ENCODE peak calls at places on chromosomes 16 and 17, in six cellular contexts. One of them, this sample, is unnamed.

GRCh38 chr17:50686494-50687199 is 21.1 kb downstream of the ANKRD40 start:
- DNase-seq in neural progenitor cell: no peak
- DNase-seq in SK-N-SH: no peak
- DNase-seq in HCT116: peak; percentile 92
- DNase-seq in OCI-LY7: no peak
- DNase-seq in MM.1S: no peak
- DNase-seq in this sample: peak; percentile 90

GRCh38 chr16:50509521-50510341 is 38.5 kb upstream of the NKD1 start:
- DNase-seq in neural progenitor cell: peak; percentile 63
- DNase-seq in OCI-LY7: peak; percentile 35
- DNase-seq in SK-N-SH: peak; percentile 47
- DNase-seq in HCT116: peak; percentile 40
- DNase-seq in MM.1S: no peak
- DNase-seq in this sample: peak; percentile 13

GRCh38 chr17:56809820-56810179 is 23.9 kb downstream of the C17orf67 start:
- DNase-seq in neural progenitor cell: no peak
- DNase-seq in MM.1S: no peak
- DNase-seq in HCT116: no peak
- DNase-seq in SK-N-SH: no peak
- DNase-seq in OCI-LY7: no peak
- DNase-seq in this sample: no peak

GRCh38 chr16:503150-504071 is 24.1 kb upstream of the CAPN15 start:
- DNase-seq in MM.1S: no peak
- DNase-seq in SK-N-SH: no peak
- DNase-seq in neural progenitor cell: no peak
- DNase-seq in OCI-LY7: no peak
- DNase-seq in HCT116: no peak
- DNase-seq in this sample: peak; percentile 9

GRCh38 chr16:73095885-73096341 is 48.0 kb upstream of the ZFHX3 start:
- DNase-seq in MM.1S: no peak
- DNase-seq in SK-N-SH: peak; percentile 65
- DNase-seq in HCT116: no peak
- DNase-seq in neural progenitor cell: no peak
- DNase-seq in OCI-LY7: no peak
- DNase-seq in this sample: peak; percentile 4

GRCh38 chr17:82985973-82986372 is 93.4 kb upstream of the METRNL start:
- DNase-seq in SK-N-SH: peak; percentile 78
- DNase-seq in OCI-LY7: peak; percentile 60
- DNase-seq in neural progenitor cell: peak; percentile 71
- DNase-seq in HCT116: no peak
- DNase-seq in MM.1S: peak; percentile 52
- DNase-seq in this sample: peak; percentile 30

GRCh38 chr16:87240211-87241134 is 76.7 kb downstream of the C16orf95 start:
- DNase-seq in SK-N-SH: peak; percentile 41
- DNase-seq in MM.1S: no peak
- DNase-seq in OCI-LY7: no peak
- DNase-seq in HCT116: no peak
- DNase-seq in neural progenitor cell: no peak
- DNase-seq in this sample: peak; percentile 53

GRCh38 chr16:84357191-84357651 is 11.1 kb upstream of the ATP2C2 start:
- DNase-seq in MM.1S: no peak
- DNase-seq in SK-N-SH: no peak
- DNase-seq in OCI-LY7: no peak
- DNase-seq in HCT116: no peak
- DNase-seq in neural progenitor cell: no peak
- DNase-seq in this sample: peak; percentile 30

GRCh38 chr17:45745843-45746494 is 38.2 kb upstream of the CRHR1 start:
- DNase-seq in SK-N-SH: no peak
- DNase-seq in HCT116: no peak
- DNase-seq in neural progenitor cell: peak; percentile 22
- DNase-seq in MM.1S: no peak
- DNase-seq in OCI-LY7: no peak
- DNase-seq in this sample: no peak

GRCh38 chr17:75628425-75628824 is 4.8 kb upstream of the SMIM5 start:
- DNase-seq in SK-N-SH: no peak
- DNase-seq in neural progenitor cell: no peak
- DNase-seq in MM.1S: no peak
- DNase-seq in OCI-LY7: no peak
- DNase-seq in HCT116: no peak
- DNase-seq in this sample: no peak

GRCh38 chr17:10698116-10698818 is 873 bp downstream of the ADPRM start:
- DNase-seq in neural progenitor cell: no peak
- DNase-seq in HCT116: no peak
- DNase-seq in SK-N-SH: peak; percentile 30
- DNase-seq in MM.1S: no peak
- DNase-seq in OCI-LY7: peak; percentile 16
- DNase-seq in this sample: peak; percentile 71

GRCh38 chr17:18237461-18237860 is 12.0 kb downstream of the LLGL1 start:
- DNase-seq in neural progenitor cell: no peak
- DNase-seq in HCT116: no peak
- DNase-seq in SK-N-SH: no peak
- DNase-seq in MM.1S: no peak
- DNase-seq in OCI-LY7: no peak
- DNase-seq in this sample: no peak

GRCh38 chr17:225551-225950 is 44.1 kb upstream of the DOC2B start:
- DNase-seq in HCT116: no peak
- DNase-seq in OCI-LY7: no peak
- DNase-seq in MM.1S: no peak
- DNase-seq in neural progenitor cell: no peak
- DNase-seq in SK-N-SH: no peak
- DNase-seq in this sample: no peak

GRCh38 chr16:30692381-30693074 is 6.4 kb upstream of the SRCAP start:
- DNase-seq in OCI-LY7: no peak
- DNase-seq in SK-N-SH: no peak
- DNase-seq in neural progenitor cell: no peak
- DNase-seq in HCT116: no peak
- DNase-seq in MM.1S: no peak
- DNase-seq in this sample: no peak

GRCh38 chr16:27967169-27967568 is 96.3 kb downstream of the GSG1L start:
- DNase-seq in SK-N-SH: no peak
- DNase-seq in neural progenitor cell: no peak
- DNase-seq in OCI-LY7: no peak
- DNase-seq in HCT116: no peak
- DNase-seq in MM.1S: no peak
- DNase-seq in this sample: no peak

GRCh38 chr16:49699718-49700117 is 156.2 kb downstream of the ZNF423 start:
- DNase-seq in neural progenitor cell: no peak
- DNase-seq in MM.1S: no peak
- DNase-seq in SK-N-SH: no peak
- DNase-seq in OCI-LY7: no peak
- DNase-seq in HCT116: no peak
- DNase-seq in this sample: no peak

DNA sequence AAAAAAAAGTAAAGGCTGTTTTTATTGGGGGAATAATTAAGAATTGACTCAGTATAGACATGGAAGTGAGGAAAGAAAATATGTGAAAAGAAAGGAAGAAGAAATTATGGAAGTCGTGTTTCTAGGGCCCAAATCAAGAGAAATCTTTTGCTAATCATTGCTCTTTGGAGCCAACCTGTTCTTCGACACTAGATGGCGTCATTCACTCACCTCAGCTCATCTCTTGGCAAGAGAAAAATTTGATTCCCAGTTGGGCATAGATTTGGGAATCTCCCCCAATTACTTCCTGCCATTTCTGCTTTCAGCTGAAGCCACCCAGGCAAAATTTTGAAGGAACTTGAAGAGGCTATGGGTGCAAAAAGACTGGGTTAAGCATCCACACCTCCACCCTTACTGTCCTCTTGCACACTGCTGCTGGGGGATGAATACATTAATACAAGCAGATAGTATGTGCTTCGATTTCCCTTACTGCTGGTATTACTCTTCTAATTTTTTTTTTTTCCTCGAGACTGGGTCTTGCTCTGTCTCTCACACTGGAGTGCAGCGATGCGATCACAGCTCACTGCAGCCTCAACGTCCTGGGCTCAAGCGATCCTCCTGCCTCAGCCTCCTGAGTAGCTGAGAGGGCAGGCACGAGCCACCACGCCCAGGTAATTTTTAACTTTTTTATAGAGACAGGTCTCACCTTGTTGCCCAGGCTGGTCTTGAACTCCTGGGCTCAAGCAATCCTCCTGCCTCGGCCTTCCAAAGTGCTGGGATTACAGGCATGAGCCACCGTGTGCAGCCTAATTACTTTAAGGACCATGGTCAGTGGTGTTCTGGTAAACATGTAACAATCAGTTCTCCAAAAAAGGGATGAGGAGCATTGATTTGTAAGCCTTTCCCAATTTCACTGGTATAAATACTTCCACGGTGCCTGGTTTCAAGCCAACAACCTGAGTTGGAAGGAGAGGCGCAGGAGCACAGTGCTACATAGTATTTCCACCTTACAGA is 13.5 kb downstream of the PSMD7 start:
- DNase-seq in OCI-LY7: peak; percentile 55
- DNase-seq in MM.1S: peak; percentile 10
- DNase-seq in SK-N-SH: peak; percentile 66
- DNase-seq in HCT116: peak; percentile 41
- DNase-seq in neural progenitor cell: peak; percentile 64
- DNase-seq in this sample: peak; percentile 70
- TF ChIP-seq EZH2phosphoT487 in OCI-LY7: no peak
- TF ChIP-seq EZH2phosphoT487 in MM.1S: no peak
- TF ChIP-seq EZH2phosphoT487 in SK-N-SH: no peak
- TF ChIP-seq EZH2phosphoT487 in HCT116: no peak
- TF ChIP-seq EZH2phosphoT487 in neural progenitor cell: no peak
- TF ChIP-seq EZH2phosphoT487 in this sample: no peak

DNA sequence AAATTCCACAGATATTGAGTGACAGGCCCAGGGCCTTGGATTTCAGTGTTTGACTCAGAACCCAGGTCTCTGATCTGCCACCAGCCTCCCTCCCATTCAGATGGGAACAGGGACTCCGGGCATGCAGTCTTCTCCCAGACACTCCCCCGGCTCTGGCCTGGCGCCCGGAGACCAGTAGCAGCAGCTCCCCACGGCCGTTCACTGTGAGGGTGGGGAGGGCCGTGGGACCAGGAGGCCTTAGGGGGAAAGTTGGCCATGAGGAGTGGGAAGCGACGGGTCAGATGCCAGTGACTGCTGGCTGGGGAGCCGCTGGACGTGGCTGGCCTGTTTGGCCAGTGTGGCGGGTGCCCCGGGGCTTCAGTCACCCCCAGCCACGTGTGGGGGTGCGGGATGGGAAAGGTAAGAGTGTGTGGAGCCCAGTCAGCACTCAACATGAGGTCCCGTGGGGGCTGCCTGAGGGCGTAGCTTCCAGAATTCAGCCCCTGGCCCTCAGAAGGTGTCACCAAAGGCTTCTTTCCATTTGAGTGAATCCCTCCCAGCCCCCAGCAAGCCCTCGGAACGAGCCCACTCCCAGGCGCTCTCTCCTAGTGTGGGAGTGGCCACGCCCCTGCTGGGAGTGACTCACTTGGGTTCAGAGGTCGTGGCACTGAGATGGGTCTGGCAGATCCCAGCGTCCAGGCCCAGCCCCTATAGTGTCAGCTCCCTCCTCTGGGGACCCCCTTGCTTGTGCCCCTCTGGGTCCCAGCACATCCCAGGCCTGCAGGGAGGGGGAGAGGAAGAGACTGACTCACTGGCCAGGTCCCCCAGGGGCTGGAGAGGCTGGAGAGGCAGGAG is 309.4 kb downstream of the SEC14L1 start:
- DNase-seq in SK-N-SH: peak; percentile 91
- DNase-seq in OCI-LY7: peak; percentile 58
- DNase-seq in neural progenitor cell: peak; percentile 89
- DNase-seq in HCT116: no peak
- DNase-seq in MM.1S: no peak
- DNase-seq in this sample: peak; percentile 78
- TF ChIP-seq EZH2phosphoT487 in SK-N-SH: no peak
- TF ChIP-seq EZH2phosphoT487 in OCI-LY7: no peak
- TF ChIP-seq EZH2phosphoT487 in neural progenitor cell: no peak
- TF ChIP-seq EZH2phosphoT487 in HCT116: no peak
- TF ChIP-seq EZH2phosphoT487 in MM.1S: no peak
- TF ChIP-seq EZH2phosphoT487 in this sample: no peak

DNA sequence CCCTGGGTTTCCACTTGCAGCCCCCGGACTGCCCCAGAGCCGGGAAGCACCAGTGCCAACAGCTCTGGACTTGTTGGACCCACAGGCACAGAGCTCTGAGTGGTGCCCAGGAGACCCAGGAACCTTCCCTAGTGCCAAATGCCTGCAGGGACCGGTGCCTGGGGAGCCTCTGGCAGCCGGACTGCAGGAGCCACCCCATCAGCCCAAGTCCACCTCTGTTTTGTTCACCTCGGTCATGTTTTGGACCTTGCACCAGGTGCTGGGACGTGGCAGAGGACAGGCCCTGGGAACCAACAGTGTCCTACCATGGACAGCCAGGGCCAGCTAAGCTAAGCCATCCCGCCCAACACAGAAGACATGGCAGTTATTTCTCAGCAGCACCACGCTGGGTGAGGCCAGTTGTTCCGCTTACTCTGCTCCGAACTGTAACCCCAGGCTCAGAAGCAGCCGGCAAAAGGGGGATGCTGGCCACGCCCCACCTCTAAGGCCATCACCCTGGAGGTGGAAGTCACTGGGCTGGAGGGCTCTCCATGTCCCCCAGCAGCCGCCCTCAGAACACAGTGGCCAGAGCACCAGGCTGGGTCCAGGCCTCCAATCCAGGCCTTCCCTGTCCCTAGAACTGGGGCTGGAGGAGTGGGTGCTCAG is 79.8 kb downstream of the AMFR start:
- DNase-seq in neural progenitor cell: no peak
- DNase-seq in HCT116: no peak
- DNase-seq in SK-N-SH: no peak
- DNase-seq in MM.1S: no peak
- DNase-seq in OCI-LY7: no peak
- DNase-seq in this sample: no peak
- TF ChIP-seq EZH2phosphoT487 in neural progenitor cell: no peak
- TF ChIP-seq EZH2phosphoT487 in HCT116: no peak
- TF ChIP-seq EZH2phosphoT487 in SK-N-SH: no peak
- TF ChIP-seq EZH2phosphoT487 in MM.1S: no peak
- TF ChIP-seq EZH2phosphoT487 in OCI-LY7: no peak
- TF ChIP-seq EZH2phosphoT487 in this sample: no peak

DNA sequence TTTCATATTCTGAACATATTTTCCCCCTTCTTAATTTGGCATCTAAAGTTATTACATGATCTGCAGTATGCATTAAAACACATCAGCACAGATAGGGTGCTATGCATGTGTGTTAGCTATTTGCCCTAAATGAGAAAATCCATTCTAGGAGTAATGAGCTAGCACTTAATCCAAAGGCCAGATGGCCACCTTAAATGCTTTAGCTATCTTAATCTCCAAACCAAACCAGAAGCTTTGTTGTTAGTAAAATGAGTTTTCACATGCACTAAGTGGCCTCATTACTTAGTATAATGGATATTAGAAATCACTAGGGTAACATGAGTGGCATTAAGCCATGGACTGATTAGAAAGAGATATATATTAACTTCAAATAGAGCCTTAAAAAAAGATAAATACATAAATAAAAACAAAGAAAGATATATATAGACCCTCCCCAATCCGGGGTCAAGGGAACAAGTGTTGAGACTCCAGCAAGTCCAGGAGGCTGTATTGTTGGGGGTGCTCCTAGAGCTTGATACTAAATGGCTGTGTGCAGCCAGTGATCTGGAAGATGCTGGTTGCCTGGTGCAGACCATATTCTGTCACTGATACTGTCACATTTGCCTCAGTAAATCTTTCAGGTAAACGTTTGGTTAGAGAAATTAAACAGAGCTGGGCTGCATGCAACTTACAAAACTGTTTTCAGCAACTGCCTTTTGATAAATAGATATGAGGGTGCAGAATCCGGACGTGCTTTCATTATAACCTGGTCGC is 67.3 kb downstream of the MYH10 start:
- DNase-seq in neural progenitor cell: peak; percentile 14
- DNase-seq in OCI-LY7: no peak
- DNase-seq in MM.1S: no peak
- DNase-seq in SK-N-SH: peak; percentile 54
- DNase-seq in HCT116: no peak
- DNase-seq in this sample: no peak
- TF ChIP-seq EZH2phosphoT487 in neural progenitor cell: no peak
- TF ChIP-seq EZH2phosphoT487 in OCI-LY7: no peak
- TF ChIP-seq EZH2phosphoT487 in MM.1S: no peak
- TF ChIP-seq EZH2phosphoT487 in SK-N-SH: no peak
- TF ChIP-seq EZH2phosphoT487 in HCT116: no peak
- TF ChIP-seq EZH2phosphoT487 in this sample: no peak

This sample was measured in GM23248.